ENCODE peak calls at places on chromosomes 4 and X, in four cellular contexts. One of them, this sample, is unnamed.

GRCh38 chr4:7067523-7068278 is at the start of gene GRPEL1:
- DNase-seq in activated CD4-positive, alpha-beta T cell treated with anti-CD3 and anti-CD28 coated beads, Interleukin-2, amount 50 U/mL, for 1 hour: peak; percentile 100
- DNase-seq in NCI-H1105: peak; percentile 93
- DNase-seq in anterior cingulate cortex: peak; percentile 99
- DNase-seq in this sample: peak; percentile 100

GRCh38 chr4:53813991-53814390 is 222.7 kb upstream of the LNX1 start:
- DNase-seq in anterior cingulate cortex: no peak
- DNase-seq in NCI-H1105: no peak
- DNase-seq in activated CD4-positive, alpha-beta T cell treated with anti-CD3 and anti-CD28 coated beads, Interleukin-2, amount 50 U/mL, for 1 hour: no peak
- DNase-seq in this sample: no peak

GRCh38 chr4:109560687-109561452 is 824 bp downstream of the MCUB start:
- DNase-seq in NCI-H1105: no peak
- DNase-seq in anterior cingulate cortex: peak; percentile 22
- DNase-seq in activated CD4-positive, alpha-beta T cell treated with anti-CD3 and anti-CD28 coated beads, Interleukin-2, amount 50 U/mL, for 1 hour: peak; percentile 47
- DNase-seq in this sample: peak; percentile 31

GRCh38 chr4:167943872-167944505 is 148.3 kb upstream of the ANXA10 start:
- DNase-seq in NCI-H1105: no peak
- DNase-seq in anterior cingulate cortex: no peak
- DNase-seq in activated CD4-positive, alpha-beta T cell treated with anti-CD3 and anti-CD28 coated beads, Interleukin-2, amount 50 U/mL, for 1 hour: no peak
- DNase-seq in this sample: no peak

GRCh38 chr4:184090571-184090970 is 127.1 kb downstream of the ENPP6 start:
- DNase-seq in activated CD4-positive, alpha-beta T cell treated with anti-CD3 and anti-CD28 coated beads, Interleukin-2, amount 50 U/mL, for 1 hour: no peak
- DNase-seq in NCI-H1105: no peak
- DNase-seq in anterior cingulate cortex: no peak
- DNase-seq in this sample: no peak

GRCh38 chrX:71184803-71185495 is 38.1 kb upstream of the GJB1 start:
- DNase-seq in NCI-H1105: peak; percentile 21
- DNase-seq in anterior cingulate cortex: no peak
- DNase-seq in activated CD4-positive, alpha-beta T cell treated with anti-CD3 and anti-CD28 coated beads, Interleukin-2, amount 50 U/mL, for 1 hour: no peak
- DNase-seq in this sample: no peak

GRCh38 chr4:110540606-110541440 is 64.9 kb downstream of the ENPEP start:
- DNase-seq in NCI-H1105: no peak
- DNase-seq in anterior cingulate cortex: no peak
- DNase-seq in activated CD4-positive, alpha-beta T cell treated with anti-CD3 and anti-CD28 coated beads, Interleukin-2, amount 50 U/mL, for 1 hour: no peak
- DNase-seq in this sample: no peak

GRCh38 chrX:683572-683971 is 53.0 kb downstream of the SHOX start:
- DNase-seq in activated CD4-positive, alpha-beta T cell treated with anti-CD3 and anti-CD28 coated beads, Interleukin-2, amount 50 U/mL, for 1 hour: no peak
- DNase-seq in anterior cingulate cortex: no peak
- DNase-seq in NCI-H1105: no peak
- DNase-seq in this sample: no peak

GRCh38 chrX:38214551-38214950 is 6.1 kb downstream of the SRPX start:
- DNase-seq in NCI-H1105: no peak
- DNase-seq in activated CD4-positive, alpha-beta T cell treated with anti-CD3 and anti-CD28 coated beads, Interleukin-2, amount 50 U/mL, for 1 hour: no peak
- DNase-seq in anterior cingulate cortex: no peak
- DNase-seq in this sample: no peak

GRCh38 chr4:96016615-96017299 is 176.9 kb downstream of the PDHA2 start:
- DNase-seq in anterior cingulate cortex: no peak
- DNase-seq in NCI-H1105: no peak
- DNase-seq in activated CD4-positive, alpha-beta T cell treated with anti-CD3 and anti-CD28 coated beads, Interleukin-2, amount 50 U/mL, for 1 hour: no peak
- DNase-seq in this sample: no peak

GRCh38 chr4:87029356-87029755 is 94.5 kb downstream of the AFF1 start:
- DNase-seq in NCI-H1105: no peak
- DNase-seq in anterior cingulate cortex: no peak
- DNase-seq in activated CD4-positive, alpha-beta T cell treated with anti-CD3 and anti-CD28 coated beads, Interleukin-2, amount 50 U/mL, for 1 hour: no peak
- DNase-seq in this sample: no peak

GRCh38 chr4:83771113-83771705 is 235.3 kb downstream of the GPAT3 start:
- DNase-seq in activated CD4-positive, alpha-beta T cell treated with anti-CD3 and anti-CD28 coated beads, Interleukin-2, amount 50 U/mL, for 1 hour: no peak
- DNase-seq in NCI-H1105: peak; percentile 0
- DNase-seq in anterior cingulate cortex: no peak
- DNase-seq in this sample: no peak

GRCh38 chrX:67545772-67546495 is 2.1 kb downstream of the AR start:
- DNase-seq in activated CD4-positive, alpha-beta T cell treated with anti-CD3 and anti-CD28 coated beads, Interleukin-2, amount 50 U/mL, for 1 hour: no peak
- DNase-seq in NCI-H1105: no peak
- DNase-seq in anterior cingulate cortex: no peak
- DNase-seq in this sample: no peak